ENCODE peak calls at places on chromosomes 5 and 9, in eight cellular contexts. Z is astrocyte of the spinal cord, Y is uterus, R is psoas muscle, L is fibroblast of lung, T is colonic mucosa, C is fibroblast of mammary gland, P is lung. V is an unnamed sample.

GRCh38 chr5:53359906-53360305 is 120.5 kb upstream of the FST start:
- DNase-seq in Z (no peak), Y (no peak), R (no peak), L (no peak), T (no peak), C (peak), P (no peak), V (peak)

GRCh38 chr5:168209561-168209960 is 81.9 kb upstream of the WWC1 start:
- DNase-seq in Z (peak), Y (no peak), R (no peak), L (no peak), T (no peak), C (no peak), P (no peak), V (no peak)

GRCh38 chr9:117480251-117480650 is 65.4 kb upstream of the ASTN2 start:
- DNase-seq in Z (no peak), Y (no peak), R (no peak), L (no peak), T (no peak), C (no peak), P (no peak), V (no peak)

GRCh38 chr5:5652181-5652580 is 229.7 kb downstream of the ICE1 start:
- DNase-seq in Z (no peak), Y (no peak), R (no peak), L (no peak), T (no peak), C (no peak), P (no peak), V (no peak)

GRCh38 chr9:127722055-127722454 is 6.2 kb downstream of the TTC16 start:
- DNase-seq in Z (no peak), Y (no peak), R (no peak), L (no peak), T (peak), C (no peak), P (no peak), V (no peak)

GRCh38 chr5:45109636-45110035 is 300.9 kb downstream of the MRPS30 start:
- DNase-seq in Z (no peak), Y (no peak), R (no peak), L (no peak), T (no peak), C (no peak), P (no peak), V (no peak)

GRCh38 chr5:6359941-6360683 is 18.2 kb downstream of the MED10 start:
- DNase-seq in Z (no peak), Y (no peak), R (no peak), L (no peak), T (no peak), C (no peak), P (no peak), V (no peak)

GRCh38 chr5:134374234-134374633 is 2.9 kb downstream of the UBE2B start:
- DNase-seq in Z (no peak), Y (no peak), R (no peak), L (no peak), T (no peak), C (no peak), P (no peak), V (no peak)

GRCh38 chr5:124686239-124687004 is 60.0 kb downstream of the ZNF608 start:
- DNase-seq in Z (no peak), Y (no peak), R (no peak), L (no peak), T (no peak), C (no peak), P (no peak), V (no peak)

GRCh38 chr5:104431946-104432345 is 869.4 kb upstream of the NUDT12 start:
- DNase-seq in Z (no peak), Y (no peak), R (no peak), L (peak), T (no peak), C (no peak), P (no peak), V (no peak)

GRCh38 chr9:88747768-88748167 is 212.8 kb downstream of the NXNL2 start:
- DNase-seq in Z (peak), Y (peak), R (no peak), L (peak), T (peak), C (peak), P (no peak), V (peak)

GRCh38 chr5:179284751-179285191 is 60.5 kb downstream of the ADAMTS2 start:
- DNase-seq in Z (no peak), Y (no peak), R (peak), L (peak), T (no peak), C (peak), P (no peak), V (peak)

GRCh38 chr5:63401434-63402046 is 560.7 kb downstream of the HTR1A start:
- DNase-seq in Z (peak), Y (peak), R (peak), L (peak), T (peak), C (peak), P (peak), V (peak)

GRCh38 chr5:100889165-100889564 is 13.9 kb downstream of the ST8SIA4 start:
- DNase-seq in Z (no peak), Y (no peak), R (no peak), L (no peak), T (no peak), C (no peak), P (no peak), V (peak)

GRCh38 chr5:102670224-102670836 is 84.8 kb upstream of the PAM start:
- DNase-seq in Z (no peak), Y (no peak), R (no peak), L (no peak), T (no peak), C (peak), P (no peak), V (no peak)

GRCh38 chr9:12640021-12640587 is 53.1 kb upstream of the TYRP1 start:
- DNase-seq in Z (peak), Y (no peak), R (no peak), L (peak), T (no peak), C (peak), P (no peak), V (peak)

GRCh38 chr9:107137495-107138202 is 145.4 kb upstream of the RAD23B start:
- DNase-seq in Z (peak), Y (no peak), R (no peak), L (peak), T (peak), C (peak), P (no peak), V (peak)

GRCh38 chr9:72524820-72525539 is 3.6 kb downstream of the TMC1 start:
- DNase-seq in Z (peak), Y (peak), R (no peak), L (peak), T (peak), C (peak), P (no peak), V (peak)

GRCh38 chr5:126435261-126435660 is 12.1 kb downstream of the GRAMD2B start:
- DNase-seq in Z (no peak), Y (no peak), R (no peak), L (no peak), T (no peak), C (no peak), P (no peak), V (no peak)

GRCh38 chr5:139374909-139375308 is 8.2 kb downstream of the SLC23A1 start:
- DNase-seq in Z (no peak), Y (no peak), R (no peak), L (no peak), T (no peak), C (no peak), P (no peak), V (no peak)

GRCh38 chr5:51494821-51495220 is 111.6 kb downstream of the ISL1 start:
- DNase-seq in Z (no peak), Y (no peak), R (no peak), L (no peak), T (no peak), C (no peak), P (no peak), V (no peak)

GRCh38 chr9:122444366-122444765 is 33.4 kb downstream of the OR1J1 start:
- DNase-seq in Z (peak), Y (no peak), R (peak), L (peak), T (no peak), C (peak), P (no peak), V (peak)

GRCh38 chr9:76302947-76303550 is 91.2 kb downstream of the RFK start:
- DNase-seq in Z (peak), Y (peak), R (no peak), L (peak), T (no peak), C (peak), P (no peak), V (peak)

GRCh38 chr5:54944364-54944763 is 41.0 kb downstream of the ESM1 start:
- DNase-seq in Z (peak), Y (no peak), R (no peak), L (peak), T (no peak), C (peak), P (no peak), V (peak)

GRCh38 chr5:60136841-60137240 is 243.3 kb upstream of the PDE4D start:
- DNase-seq in Z (no peak), Y (no peak), R (no peak), L (no peak), T (no peak), C (no peak), P (no peak), V (no peak)

GRCh38 chr9:21688108-21689102 is 114.0 kb upstream of the MTAP start:
- DNase-seq in Z (peak), Y (no peak), R (peak), L (peak), T (no peak), C (peak), P (no peak), V (peak)

GRCh38 chr5:32710859-32711692 is at the start of gene NPR3:
- DNase-seq in Z (peak), Y (peak), R (peak), L (peak), T (no peak), C (peak), P (no peak), V (peak)

GRCh38 chr5:21031001-21031400 is 1043.0 kb upstream of the CDH18 start:
- DNase-seq in Z (no peak), Y (no peak), R (no peak), L (no peak), T (no peak), C (no peak), P (no peak), V (no peak)

DNA sequence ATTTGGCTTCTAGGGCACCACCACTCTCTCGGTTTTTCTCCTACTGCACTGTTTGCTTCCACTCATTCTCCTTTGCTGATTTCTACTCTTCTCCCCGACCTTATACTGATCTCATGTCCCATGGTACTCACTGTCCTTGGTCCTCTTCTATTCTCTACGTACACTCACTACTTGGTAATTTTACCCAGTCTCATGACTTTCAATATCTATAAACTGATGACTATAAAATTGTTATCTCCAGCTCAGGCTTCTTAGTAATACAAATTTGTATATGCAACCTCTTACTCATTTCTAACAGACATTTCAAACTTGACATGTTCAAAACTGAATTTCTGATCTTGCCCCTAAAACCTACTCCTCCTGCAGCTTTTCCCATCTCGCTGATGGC is 4.1 kb downstream of the RAPGEF6 start:
- DNase-seq in Z (no peak), Y (no peak), R (no peak), L (no peak), T (no peak), C (peak), P (no peak), V (no peak)
- H3K4me3 ChIP-seq in Z (no peak), Y (no peak), R (no peak), L (no peak), T (no peak), C (no peak), P (no peak), V (no peak)

GRCh38 chr9:136180586-136180985 is 24.3 kb downstream of the LHX3 start:
- DNase-seq in Z (no peak), Y (no peak), R (no peak), L (no peak), T (no peak), C (no peak), P (no peak), V (no peak)
- TF ChIP-seq CTCF in Z (no peak), Y (no peak), R (no peak), L (no peak), T (no peak), C (no peak), P (no peak), V (no peak)

GRCh38 chr9:70398145-70398556 is 16.3 kb downstream of the KLF9 start:
- DNase-seq in Z (no peak), Y (no peak), R (no peak), L (no peak), T (no peak), C (peak), P (no peak), V (no peak)
- H3K4me3 ChIP-seq in Z (no peak), Y (no peak), R (no peak), L (no peak), T (no peak), C (no peak), P (no peak), V (no peak)

DNA sequence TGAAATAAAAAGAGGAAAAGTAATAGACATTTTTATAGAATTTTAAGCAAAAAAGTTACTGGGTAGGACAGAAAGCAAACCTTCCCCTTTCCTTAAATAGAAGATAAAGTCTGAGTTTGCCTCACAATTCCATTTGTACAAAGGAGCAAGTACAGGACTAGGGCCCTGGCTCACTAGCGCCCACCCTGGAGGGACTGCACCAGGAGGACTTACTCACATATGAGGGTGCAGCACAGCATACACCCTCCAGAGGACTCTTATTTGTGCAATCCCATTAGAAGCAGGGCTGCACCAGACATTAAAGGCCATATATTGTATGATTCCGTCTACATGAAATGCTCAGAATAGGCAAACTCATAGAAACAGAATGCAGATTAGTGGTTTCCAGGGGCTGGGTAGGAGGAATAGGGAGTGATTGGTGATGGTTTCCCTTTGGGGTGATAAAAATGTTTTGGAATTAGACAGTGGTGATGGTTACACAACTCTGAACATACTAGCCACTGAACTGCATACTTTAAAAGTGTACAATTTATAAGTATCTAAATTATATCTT is 4.5 kb downstream of the REEP5 start:
- DNase-seq in Z (peak), Y (no peak), R (no peak), L (peak), T (no peak), C (peak), P (no peak), V (no peak)
- TF ChIP-seq CTCF in Z (peak), Y (no peak), R (no peak), L (no peak), T (no peak), C (peak), P (no peak), V (peak)

DNA sequence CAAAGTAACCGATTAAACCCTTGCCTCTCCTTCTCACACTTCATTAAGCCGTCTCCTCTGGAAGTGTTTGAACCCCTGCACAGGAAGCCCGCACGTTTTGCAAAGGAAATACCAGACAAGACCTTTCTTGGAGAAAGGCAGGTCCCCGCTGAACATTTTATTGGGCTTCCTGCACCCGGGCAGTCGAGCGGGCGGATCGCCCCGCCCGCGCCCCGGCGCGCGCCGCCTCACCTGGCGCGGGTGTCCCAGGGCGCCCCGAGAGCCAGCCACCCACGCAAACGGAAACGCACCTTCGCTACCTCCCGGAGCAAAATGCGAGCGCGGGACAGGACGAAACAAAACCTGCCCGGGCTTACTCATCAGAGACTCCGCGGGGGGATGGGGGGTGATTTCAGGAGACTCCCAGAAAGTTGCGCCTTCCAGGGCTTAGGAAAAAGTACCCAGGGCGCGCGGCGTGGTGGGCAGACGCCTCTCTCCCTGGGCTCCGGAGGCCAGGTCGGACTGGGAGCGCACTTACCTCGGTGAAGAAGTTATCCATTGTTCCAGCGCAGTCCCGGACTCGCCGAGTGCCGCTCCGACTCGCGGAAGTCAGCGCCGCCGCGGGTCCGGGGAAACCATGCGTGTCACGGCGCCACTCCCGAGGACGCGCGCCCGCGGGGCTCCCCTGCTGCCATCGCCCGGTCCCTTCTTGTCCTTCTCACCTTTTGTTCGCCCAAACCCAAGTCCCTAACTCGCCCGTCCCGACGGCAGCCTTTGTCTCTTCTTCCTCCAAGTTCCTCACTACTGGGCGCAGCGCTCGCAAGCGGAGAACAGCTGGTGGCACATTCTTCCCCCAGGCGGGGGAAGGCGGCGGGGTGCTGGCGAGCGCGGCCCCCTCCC is 578 bp downstream of the MYO10 start:
- DNase-seq in Z (peak), Y (peak), R (peak), L (peak), T (peak), C (peak), P (peak), V (peak)
- H3K4me3 ChIP-seq in Z (peak), Y (peak), R (peak), L (peak), T (peak), C (peak), P (peak), V (peak)

V was measured in cardiac fibroblast.